ENCODE peak calls at places on chromosome 10, in ten cellular contexts. Q is fibroblast of the aortic adventitia; I is CD4-positive, alpha-beta T cell; K is HL-60; M is cardiac fibroblast; V is RWPE1; G is GM23338; Z is GM20000; O is colonic mucosa; N is bronchial epithelial cell. J is an unnamed sample.

GRCh38 chr10:68543004-68543918 is 15.9 kb upstream of the SLC25A16 start:
- DNase-seq in Q (peak; percentile 56), I (no peak), K (no peak), M (peak; percentile 72), V (peak; percentile 87), G (no peak), Z (no peak), O (no peak), N (peak; percentile 77), J (no peak)

GRCh38 chr10:131549116-131549515 is 237.6 kb upstream of the TCERG1L start:
- DNase-seq in Q (no peak), I (no peak), K (no peak), M (no peak), V (no peak), G (no peak), Z (no peak), O (no peak), N (no peak), J (no peak)

GRCh38 chr10:76036410-76036940 is 605.1 kb downstream of the LRMDA start:
- DNase-seq in Q (peak; percentile 81), I (no peak), K (peak; percentile 70), M (peak; percentile 75), V (peak; percentile 78), G (peak; percentile 78), Z (peak; percentile 79), O (peak; percentile 84), N (peak; percentile 50), J (peak; percentile 45)

GRCh38 chr10:30151581-30152389 is 92.4 kb upstream of the JCAD start:
- DNase-seq in Q (peak; percentile 85), I (no peak), K (no peak), M (peak; percentile 87), V (peak; percentile 70), G (peak; percentile 7), Z (no peak), O (no peak), N (peak; percentile 70), J (peak; percentile 82)

GRCh38 chr10:44263771-44264170 is 121.1 kb downstream of the CXCL12 start:
- DNase-seq in Q (peak; percentile 24), I (no peak), K (no peak), M (no peak), V (no peak), G (no peak), Z (no peak), O (no peak), N (no peak), J (no peak)

GRCh38 chr10:110918633-110919348 is at the start of gene BBIP1:
- DNase-seq in Q (peak; percentile 100), I (no peak), K (peak; percentile 100), M (peak; percentile 100), V (peak; percentile 97), G (no peak), Z (peak; percentile 95), O (no peak), N (peak; percentile 100), J (peak; percentile 100)

GRCh38 chr10:35058134-35058533 is 32.0 kb downstream of the CUL2 start:
- DNase-seq in Q (peak; percentile 93), I (no peak), K (no peak), M (peak; percentile 92), V (peak; percentile 78), G (peak; percentile 20), Z (peak; percentile 26), O (no peak), N (peak; percentile 79), J (peak; percentile 54)

GRCh38 chr10:54797636-54798395 is 3.2 kb downstream of the PCDH15 start:
- DNase-seq in Q (no peak), I (no peak), K (no peak), M (no peak), V (peak; percentile 55), G (no peak), Z (no peak), O (no peak), N (peak; percentile 65), J (no peak)

GRCh38 chr10:80526742-80527141 is 11.0 kb upstream of the SH2D4B start:
- DNase-seq in Q (no peak), I (no peak), K (peak; percentile 51), M (no peak), V (no peak), G (no peak), Z (no peak), O (no peak), N (no peak), J (no peak)

GRCh38 chr10:107011113-107011512 is 153.4 kb downstream of the SORCS1 start:
- DNase-seq in Q (no peak), I (no peak), K (no peak), M (no peak), V (no peak), G (peak; percentile 63), Z (no peak), O (no peak), N (no peak), J (no peak)

GRCh38 chr10:118960166-118961090 is 69.1 kb upstream of the NANOS1 start:
- DNase-seq in Q (peak; percentile 67), I (no peak), K (no peak), M (no peak), V (peak; percentile 70), G (no peak), Z (no peak), O (no peak), N (peak; percentile 50), J (no peak)

GRCh38 chr10:43502931-43503330 is 66.0 kb downstream of the ZNF487 start:
- DNase-seq in Q (no peak), I (no peak), K (no peak), M (no peak), V (no peak), G (no peak), Z (no peak), O (no peak), N (no peak), J (no peak)

GRCh38 chr10:68665841-68666240 is 55.2 kb upstream of the CCAR1 start:
- DNase-seq in Q (peak; percentile 66), I (no peak), K (no peak), M (peak; percentile 76), V (no peak), G (no peak), Z (no peak), O (no peak), N (no peak), J (peak; percentile 20)

GRCh38 chr10:1074748-1075358 is 18.7 kb downstream of the WDR37 start:
- DNase-seq in Q (no peak), I (no peak), K (no peak), M (peak; percentile 24), V (no peak), G (peak; percentile 41), Z (no peak), O (no peak), N (peak; percentile 18), J (no peak)
- TF ChIP-seq CTCF in Q (peak; percentile 7), I (peak; percentile 18), K (no peak), M (no peak), V (no peak), G (peak; percentile 45), Z (no peak), O (no peak), N (peak; percentile 38), J (no peak)

DNA sequence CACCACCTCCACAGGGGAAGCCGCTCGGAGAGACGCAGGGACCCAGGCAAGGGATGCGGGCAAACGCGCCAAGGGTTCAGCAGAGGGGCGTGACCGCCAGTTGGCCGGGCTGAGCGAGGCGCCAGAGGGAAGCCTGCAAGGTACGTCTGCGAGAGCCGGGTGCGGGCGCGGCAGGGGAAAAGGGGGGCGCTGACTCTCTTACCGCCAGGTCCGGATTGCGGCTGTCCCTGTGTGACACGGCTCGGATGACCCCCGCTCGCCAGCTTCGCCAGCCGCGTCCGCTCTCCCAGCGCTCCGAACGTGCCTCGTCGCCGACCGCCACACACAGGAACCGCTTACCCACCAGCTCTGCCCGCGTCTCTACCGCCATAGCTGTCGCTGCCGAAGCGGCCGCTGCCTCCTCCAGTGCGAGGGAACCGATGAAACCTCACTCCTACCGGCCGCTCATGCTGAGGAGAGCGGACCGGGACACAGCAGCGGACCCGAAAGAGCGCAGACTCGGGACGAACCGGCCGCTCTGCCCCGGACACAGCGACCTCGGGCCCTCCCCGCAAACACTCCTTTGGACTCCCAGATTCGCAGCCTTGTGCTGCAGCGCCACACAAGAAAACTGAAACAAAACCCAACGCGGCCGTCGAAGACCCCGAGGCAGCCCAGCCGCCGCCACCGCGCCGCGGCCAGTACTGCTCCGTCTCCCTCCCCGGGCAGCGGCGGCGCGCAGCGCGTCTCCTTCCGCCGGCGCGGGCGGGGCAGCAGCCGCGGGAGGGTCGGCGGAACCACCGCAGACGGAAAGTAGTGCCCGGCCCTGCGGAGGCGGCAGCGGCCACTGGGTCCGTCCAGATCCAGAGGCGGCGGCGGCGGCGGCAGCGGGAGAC is at the start of gene JMJD1C:
- DNase-seq in Q (peak; percentile 80), I (peak; percentile 37), K (peak; percentile 69), M (peak; percentile 80), V (peak; percentile 75), G (peak; percentile 93), Z (peak; percentile 88), O (peak; percentile 79), N (peak; percentile 52), J (peak; percentile 80)
- TF ChIP-seq CTCF in Q (no peak), I (no peak), K (no peak), M (no peak), V (no peak), G (no peak), Z (no peak), O (no peak), N (no peak), J (no peak)

DNA sequence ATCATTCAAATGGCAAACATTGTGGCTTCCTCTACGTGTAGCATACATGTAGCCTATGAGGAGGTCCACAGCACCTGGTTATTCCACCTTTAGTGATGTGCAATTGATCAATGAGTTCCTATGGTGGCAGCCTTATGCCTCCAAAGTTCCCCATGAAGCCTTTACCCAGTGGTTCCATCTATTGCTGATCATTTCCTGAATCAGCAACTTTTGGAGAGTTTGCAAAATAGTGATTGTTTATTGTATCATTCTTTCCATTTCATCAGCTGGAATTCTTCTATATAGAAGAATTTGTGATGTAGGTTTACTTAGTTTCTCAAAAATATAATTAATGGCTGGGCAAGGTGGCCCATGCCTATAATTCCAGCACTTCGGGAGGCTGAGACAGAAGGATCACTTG is 380.2 kb upstream of the MKI67 start:
- DNase-seq in Q (no peak), I (no peak), K (no peak), M (no peak), V (no peak), G (no peak), Z (no peak), O (no peak), N (no peak), J (no peak)
- TF ChIP-seq CTCF in Q (no peak), I (no peak), K (no peak), M (no peak), V (no peak), G (no peak), Z (no peak), O (no peak), N (no peak), J (no peak)

DNA sequence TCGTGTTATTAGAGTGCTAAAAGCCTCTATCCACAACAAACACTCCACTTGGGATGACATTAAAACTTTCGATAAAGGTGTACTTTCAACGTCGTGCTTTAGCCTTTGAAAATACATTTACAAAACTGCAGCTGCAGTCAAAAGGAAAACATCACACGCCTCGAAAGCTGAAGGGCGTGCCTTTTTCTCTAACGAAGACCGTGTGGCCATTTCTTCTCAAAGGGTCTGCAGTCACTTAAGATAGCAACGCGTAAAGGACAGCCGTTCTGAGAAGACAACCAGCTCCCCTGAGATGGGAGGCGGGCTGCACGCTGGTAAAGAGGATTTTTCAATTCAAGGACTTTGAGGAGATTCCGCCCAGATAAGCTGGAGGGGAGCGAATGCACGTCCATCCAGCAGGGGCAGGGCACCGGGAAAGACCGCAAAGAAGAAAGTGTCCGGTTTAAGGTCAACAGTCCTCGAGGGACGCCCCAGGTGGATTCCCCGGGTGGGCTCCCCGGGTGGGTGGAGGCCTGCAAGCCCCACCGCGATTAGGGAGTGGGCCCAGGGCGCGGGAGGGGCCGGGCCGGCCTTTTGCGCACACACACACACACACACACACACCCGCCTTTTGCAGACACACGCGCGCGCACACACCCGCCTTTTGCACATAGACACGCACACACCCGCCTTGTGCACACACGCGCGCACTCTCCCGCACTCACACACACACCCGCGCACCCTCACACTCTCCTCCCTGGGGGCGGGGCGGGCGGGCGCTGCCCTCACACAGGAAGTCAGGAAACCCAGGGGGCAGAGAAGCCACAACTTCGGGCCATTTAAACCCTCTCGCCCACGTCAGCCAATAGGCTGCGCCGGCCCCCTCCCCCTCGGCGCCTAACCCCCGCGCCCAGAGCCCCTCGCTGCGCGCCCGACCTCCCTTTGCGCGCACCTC is 767 bp downstream of the ARHGAP12 start:
- DNase-seq in Q (peak; percentile 56), I (peak; percentile 67), K (peak; percentile 21), M (peak; percentile 55), V (no peak), G (peak; percentile 79), Z (peak; percentile 75), O (peak; percentile 73), N (peak; percentile 32), J (no peak)
- TF ChIP-seq CTCF in Q (peak; percentile 62), I (no peak), K (no peak), M (peak; percentile 59), V (peak; percentile 50), G (peak; percentile 37), Z (no peak), O (no peak), N (peak; percentile 36), J (peak; percentile 31)